ENCODE peak calls at places on chromosomes 7 and 10, in five cellular contexts. P, S, L, B and H are unnamed samples.
A peak's percentile ranks its signal among the peaks of the same experiment; 100 is the strongest.

GRCh38 chr10:110843796-110844616 is 27.7 kb upstream of the PDCD4 start:
- DNase-seq in P (peak; percentile 69), S (no peak), L (no peak), B (no peak), H (no peak)

GRCh38 chr10:122162566-122163181 is 108.4 kb upstream of the BTBD16 start:
- DNase-seq in P (peak; percentile 54), S (peak; percentile 46), L (no peak), B (no peak), H (no peak)

GRCh38 chr7:115056019-115056418 is 134.1 kb downstream of the MDFIC start:
- DNase-seq in P (no peak), S (no peak), L (no peak), B (no peak), H (no peak)

GRCh38 chr7:50304158-50304910 is at the start of gene IKZF1:
- DNase-seq in P (peak; percentile 88), S (no peak), L (peak; percentile 37), B (peak; percentile 76), H (no peak)

GRCh38 chr7:101094791-101095375 is 9.6 kb downstream of the TRIM56 start:
- DNase-seq in P (peak; percentile 70), S (no peak), L (no peak), B (peak; percentile 77), H (peak; percentile 72)

GRCh38 chr7:7183061-7183832 is 903 bp downstream of the C1GALT1 start:
- DNase-seq in P (peak; percentile 82), S (no peak), L (peak; percentile 48), B (peak; percentile 70), H (no peak)

GRCh38 chr10:10699427-10699826 is 318.2 kb upstream of the CELF2 start:
- DNase-seq in P (no peak), S (no peak), L (no peak), B (no peak), H (no peak)

GRCh38 chr7:102170417-102170970 is 116.2 kb upstream of the SH2B2 start:
- DNase-seq in P (no peak), S (no peak), L (no peak), B (no peak), H (no peak)

GRCh38 chr10:71747808-71748523 is 25.4 kb downstream of the VSIR start:
- DNase-seq in P (peak; percentile 76), S (no peak), L (no peak), B (no peak), H (no peak)

GRCh38 chr7:1922071-1922869 is 252.2 kb downstream of the ELFN1 start:
- DNase-seq in P (no peak), S (no peak), L (no peak), B (no peak), H (no peak)

GRCh38 chr10:77513783-77514331 is 123.8 kb downstream of the KCNMA1 start:
- DNase-seq in P (peak; percentile 74), S (no peak), L (no peak), B (peak; percentile 94), H (no peak)

GRCh38 chr7:80942261-80943041 is 23.6 kb upstream of the SEMA3C start:
- DNase-seq in P (no peak), S (no peak), L (no peak), B (peak; percentile 82), H (no peak)

GRCh38 chr7:133081119-133081604 is 728 bp downstream of the CHCHD3 start:
- DNase-seq in P (no peak), S (no peak), L (no peak), B (no peak), H (no peak)

GRCh38 chr10:119270893-119271361 is 63.6 kb downstream of the GRK5 start:
- DNase-seq in P (peak; percentile 94), S (no peak), L (peak; percentile 58), B (peak; percentile 90), H (no peak)

GRCh38 chr10:74995806-74996205 is 115.7 kb upstream of the SAMD8 start:
- DNase-seq in P (no peak), S (no peak), L (no peak), B (no peak), H (no peak)

GRCh38 chr10:58300676-58301075 is 31.7 kb downstream of the CISD1 start:
- DNase-seq in P (no peak), S (no peak), L (no peak), B (no peak), H (no peak)

GRCh38 chr7:73606801-73607691 is 17.3 kb downstream of the MLXIPL start:
- DNase-seq in P (peak; percentile 75), S (peak; percentile 90), L (peak; percentile 62), B (no peak), H (no peak)

GRCh38 chr7:98240961-98241673 is 10.9 kb downstream of the TECPR1 start:
- DNase-seq in P (peak; percentile 63), S (peak; percentile 37), L (no peak), B (no peak), H (no peak)

GRCh38 chr7:100674441-100675407 is 1.2 kb downstream of the GNB2 start:
- DNase-seq in P (peak; percentile 67), S (no peak), L (no peak), B (no peak), H (no peak)

GRCh38 chr10:60963441-60964256 is 19.7 kb upstream of the RHOBTB1 start:
- DNase-seq in P (no peak), S (no peak), L (no peak), B (no peak), H (no peak)

GRCh38 chr10:128125416-128125943 is 743 bp downstream of the MKI67 start:
- DNase-seq in P (peak; percentile 65), S (no peak), L (no peak), B (no peak), H (no peak)

GRCh38 chr7:128042027-128042426 is 10.8 kb upstream of the LRRC4 start:
- DNase-seq in P (no peak), S (no peak), L (no peak), B (no peak), H (no peak)

GRCh38 chr10:100817268-100817839 is 72.0 kb downstream of the PAX2 start:
- DNase-seq in P (peak; percentile 17), S (no peak), L (no peak), B (peak; percentile 58), H (no peak)

GRCh38 chr10:1360581-1361164 is 304.5 kb downstream of the WDR37 start:
- DNase-seq in P (no peak), S (peak; percentile 23), L (no peak), B (peak; percentile 30), H (no peak)

GRCh38 chr7:88169717-88170320 is 50.0 kb downstream of the SRI start:
- DNase-seq in P (no peak), S (no peak), L (no peak), B (no peak), H (no peak)

GRCh38 chr10:33027088-33027487 is 69.1 kb upstream of the ITGB1 start:
- DNase-seq in P (no peak), S (no peak), L (no peak), B (no peak), H (no peak)
- H3K4me3 ChIP-seq in P (no peak overlapping the region), S (no peak overlapping the region), L (no peak overlapping the region), B (no peak overlapping the region), H (no peak overlapping the region)

GRCh38 chr10:43125274-43125845 is 12.9 kb upstream of the CSGALNACT2 start:
- DNase-seq in P (peak; percentile 32), S (no peak), L (no peak), B (peak; percentile 7), H (no peak)

GRCh38 chr10:43123361-43124093 is 14.7 kb upstream of the CSGALNACT2 start:
- DNase-seq in P (peak; percentile 27), S (no peak), L (no peak), B (peak; percentile 39), H (no peak)

GRCh38 chr10:43124574-43125273 is 13.5 kb upstream of the CSGALNACT2 start:
- DNase-seq in P (peak; percentile 26), S (no peak), L (no peak), B (peak; percentile 30), H (no peak)

GRCh38 chr10:43125881-43126731 is 12.1 kb upstream of the CSGALNACT2 start:
- DNase-seq in P (peak; percentile 36), S (no peak), L (no peak), B (peak; percentile 41), H (no peak)

DNA sequence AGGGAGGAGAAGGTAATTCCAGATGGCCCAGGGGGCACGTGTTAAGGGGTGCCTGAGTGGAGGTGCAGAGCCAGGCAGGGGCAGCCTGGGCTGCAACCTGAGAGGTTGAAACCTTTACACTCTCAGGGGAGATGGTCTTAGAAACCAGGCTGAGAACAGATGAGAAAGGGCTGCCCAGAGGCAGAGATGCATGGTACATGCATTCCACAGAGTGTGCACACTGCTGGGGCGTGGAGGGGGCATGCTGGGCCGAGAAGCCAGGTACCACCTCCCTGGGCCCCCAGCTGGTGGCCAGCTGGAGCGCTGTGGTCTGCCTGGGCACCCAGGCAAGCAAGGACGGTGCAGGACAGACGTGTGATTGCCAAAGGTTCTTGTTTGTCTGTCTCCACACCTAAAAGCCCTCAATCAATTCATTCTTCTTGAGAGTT is 14.1 kb upstream of the CSGALNACT2 start:
- DNase-seq in P (peak; percentile 35), S (no peak), L (no peak), B (peak; percentile 39), H (no peak)
- H3K4me1 ChIP-seq in P (no peaks in the 10 kb centered on the region), S (no peaks in the 10 kb centered on the region), L (peaks cover 14% of the 10 kb centered on the region), B (no peaks in the 10 kb centered on the region), H (no peaks in the 10 kb centered on the region)

DNA sequence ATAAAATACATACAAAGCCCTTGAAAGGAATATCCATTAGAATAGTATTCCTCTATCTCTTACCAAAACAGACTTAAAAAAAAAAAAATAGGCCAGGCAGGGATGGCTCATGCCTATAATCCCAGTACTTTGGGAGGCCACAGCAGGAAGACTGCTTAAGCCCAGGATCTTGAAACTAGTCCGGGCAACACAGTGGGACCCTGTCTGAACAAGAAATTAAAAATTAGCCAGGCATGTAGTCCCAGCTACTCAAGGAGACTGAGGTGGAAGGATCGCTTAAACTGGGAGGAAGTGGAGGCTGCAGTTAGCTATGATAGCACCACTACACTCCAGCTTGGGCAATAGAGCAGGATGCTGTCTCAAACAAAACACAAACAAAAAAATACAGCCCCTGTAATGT is 9.6 kb downstream of the PDLIM1 start:
- DNase-seq in P (no peak), S (no peak), L (no peak), B (no peak), H (no peak)
- H3K27ac ChIP-seq in P (peak overlapping the region; percentile 8), S (no peak overlapping the region), L (no peak overlapping the region), B (peak overlapping the region; percentile 61), H (no peak overlapping the region)

GRCh38 chr7:77980087-77980713 is 181.6 kb downstream of the PHTF2 start:
- DNase-seq in P (no peak), S (no peak), L (no peak), B (no peak), H (no peak)
- H3K4me3 ChIP-seq in P (no peak overlapping the region), S (no peak overlapping the region), L (no peak overlapping the region), B (no peak overlapping the region), H (no peak overlapping the region)

GRCh38 chr10:22621726-22622125 is 92.7 kb downstream of the PIP4K2A start:
- DNase-seq in P (no peak), S (no peak), L (no peak), B (no peak), H (no peak)
- H3K4me1 ChIP-seq in P (peaks cover 8% of the 10 kb centered on the region), S (peaks cover 7% of the 10 kb centered on the region), L (peaks cover 69% of the 10 kb centered on the region), B (peaks cover 44% of the 10 kb centered on the region), H (peaks cover 11% of the 10 kb centered on the region)

GRCh38 chr10:11875183-11875498 is 52.0 kb downstream of the PROSER2 start:
- DNase-seq in P (no peak), S (no peak), L (no peak), B (no peak), H (no peak)

GRCh38 chr10:11876805-11877395 is 53.7 kb downstream of the PROSER2 start:
- DNase-seq in P (no peak), S (no peak), L (no peak), B (no peak), H (no peak)

GRCh38 chr10:11874568-11875182 is 51.5 kb downstream of the PROSER2 start:
- DNase-seq in P (peak; percentile 44), S (peak; percentile 90), L (no peak), B (no peak), H (peak; percentile 54)

GRCh38 chr10:11877506-11877905 is 54.4 kb downstream of the PROSER2 start:
- DNase-seq in P (no peak), S (no peak), L (no peak), B (no peak), H (no peak)

GRCh38 chr10:11875499-11876281 is 52.5 kb downstream of the PROSER2 start:
- DNase-seq in P (peak; percentile 88), S (no peak), L (no peak), B (peak; percentile 81), H (no peak)
- H3K27ac ChIP-seq in P (no peak overlapping the region), S (peak overlapping the region; percentile 86), L (no peak overlapping the region), B (no peak overlapping the region), H (no peak overlapping the region)